ENCODE peak calls at places on chromosome 13, in ten cellular contexts. H, Q, W, B, L, A, M, P, D and O are unnamed samples.

GRCh38 chr13:112877496-112877895 is 91.5 kb upstream of the MCF2L start:
- DNase-seq in A (no peak), B (no peak), W (no peak), M (no peak), P (peak), L (no peak), H (no peak), D (no peak), Q (no peak), O (no peak)

GRCh38 chr13:42574435-42575311 is 721 bp downstream of the TNFSF11 start:
- DNase-seq in B (no peak), P (no peak), W (no peak), D (no peak), H (no peak), M (no peak), A (no peak), L (no peak), Q (no peak), O (no peak)

GRCh38 chr13:73174521-73175010 is 115.8 kb downstream of the KLF5 start:
- DNase-seq in W (no peak), D (no peak), H (no peak), M (no peak), A (no peak), Q (no peak), P (no peak), L (no peak), B (no peak), O (no peak)

GRCh38 chr13:31045621-31046081 is 113.2 kb downstream of the TEX26 start:
- DNase-seq in Q (peak), W (peak), B (peak), P (peak), H (peak), L (peak), M (no peak), A (peak), D (peak), O (peak)

GRCh38 chr13:25901460-25902376 is 150.1 kb downstream of the SHISA2 start:
- DNase-seq in Q (no peak), D (no peak), P (no peak), B (no peak), A (no peak), M (no peak), W (no peak), L (no peak), H (peak), O (no peak)

GRCh38 chr13:102912599-102912998 is 66.8 kb downstream of the ERCC5 start:
- DNase-seq in W (no peak), D (no peak), M (no peak), A (no peak), H (no peak), Q (no peak), P (no peak), B (no peak), L (no peak), O (no peak)

GRCh38 chr13:32309812-32310706 is 5.1 kb downstream of the ZAR1L start:
- DNase-seq in W (peak), Q (no peak), L (no peak), P (no peak), H (peak), A (peak), B (peak), M (peak), D (peak), O (no peak)

GRCh38 chr13:90686438-90686837 is 661.0 kb upstream of the MIR17HG start:
- DNase-seq in W (peak), D (peak), L (peak), B (peak), Q (no peak), M (no peak), A (peak), H (peak), P (no peak), O (no peak)

GRCh38 chr13:23428183-23428528 is 5.3 kb downstream of the SACS start:
- DNase-seq in D (no peak), H (peak), A (peak), B (no peak), Q (no peak), W (peak), P (no peak), L (no peak), M (no peak), O (no peak)

GRCh38 chr13:51455532-51455931 is 2.7 kb upstream of the INTS6 start:
- DNase-seq in W (no peak), A (no peak), M (no peak), D (no peak), B (no peak), H (no peak), L (no peak), P (peak), Q (no peak), O (no peak)

GRCh38 chr13:94121686-94122085 is 357.8 kb downstream of the DCT start:
- DNase-seq in W (peak), D (no peak), Q (no peak), H (peak), L (peak), A (peak), P (no peak), B (peak), M (no peak), O (peak)

GRCh38 chr13:25699600-25699999 is 327.8 kb downstream of the ATP8A2 start:
- DNase-seq in D (no peak), A (no peak), W (no peak), M (no peak), L (no peak), B (no peak), Q (no peak), P (no peak), H (no peak), O (no peak)

GRCh38 chr13:33610471-33611015 is 207.4 kb upstream of the RFC3 start:
- DNase-seq in A (peak), W (peak), M (peak), P (peak), D (peak), H (peak), Q (no peak), B (no peak), L (no peak), O (no peak)

GRCh38 chr13:94811753-94812152 is 99.4 kb upstream of the SOX21 start:
- DNase-seq in A (no peak), M (no peak), H (no peak), B (no peak), W (no peak), P (no peak), D (no peak), L (no peak), Q (no peak), O (no peak)

GRCh38 chr13:28657784-28658538 is 969 bp upstream of the POMP start:
- DNase-seq in Q (no peak), W (peak), H (peak), A (peak), L (no peak), B (no peak), D (no peak), P (no peak), M (no peak), O (no peak)

GRCh38 chr13:107866666-107867623 is 348.4 kb downstream of the LIG4 start:
- DNase-seq in A (peak), W (peak), D (no peak), Q (no peak), L (no peak), P (peak), H (peak), B (no peak), M (peak), O (no peak)

GRCh38 chr13:33158271-33158670 is 127.3 kb downstream of the STARD13 start:
- DNase-seq in B (no peak), P (no peak), A (no peak), D (no peak), L (no peak), Q (no peak), M (no peak), W (no peak), H (no peak), O (no peak)

GRCh38 chr13:36086117-36086516 is 45.1 kb downstream of the DCLK1 start:
- DNase-seq in H (no peak), Q (no peak), P (no peak), W (no peak), L (no peak), A (no peak), B (no peak), D (no peak), M (peak), O (no peak)

GRCh38 chr13:62185631-62186256 is 770.1 kb upstream of the PCDH20 start:
- DNase-seq in W (no peak), H (no peak), P (no peak), Q (no peak), D (no peak), M (no peak), A (no peak), L (no peak), B (no peak), O (no peak)

GRCh38 chr13:105037064-105037463 is 1498.4 kb downstream of the EFNB2 start:
- DNase-seq in P (no peak), A (no peak), L (no peak), W (no peak), H (peak), B (no peak), M (no peak), Q (no peak), D (no peak), O (no peak)

GRCh38 chr13:105035092-105035491 is 1500.4 kb downstream of the EFNB2 start:
- DNase-seq in P (no peak), L (no peak), H (no peak), B (no peak), D (no peak), Q (no peak), W (no peak), A (no peak), M (no peak), O (no peak)

GRCh38 chr13:105031306-105031705 is 1504.2 kb downstream of the EFNB2 start:
- DNase-seq in D (no peak), W (no peak), M (no peak), Q (no peak), L (no peak), B (no peak), H (no peak), P (no peak), A (no peak), O (no peak)

GRCh38 chr13:105030851-105031250 is 1504.6 kb downstream of the EFNB2 start:
- DNase-seq in B (no peak), Q (no peak), A (no peak), L (no peak), W (no peak), P (no peak), D (no peak), H (no peak), M (no peak), O (no peak)

DNA sequence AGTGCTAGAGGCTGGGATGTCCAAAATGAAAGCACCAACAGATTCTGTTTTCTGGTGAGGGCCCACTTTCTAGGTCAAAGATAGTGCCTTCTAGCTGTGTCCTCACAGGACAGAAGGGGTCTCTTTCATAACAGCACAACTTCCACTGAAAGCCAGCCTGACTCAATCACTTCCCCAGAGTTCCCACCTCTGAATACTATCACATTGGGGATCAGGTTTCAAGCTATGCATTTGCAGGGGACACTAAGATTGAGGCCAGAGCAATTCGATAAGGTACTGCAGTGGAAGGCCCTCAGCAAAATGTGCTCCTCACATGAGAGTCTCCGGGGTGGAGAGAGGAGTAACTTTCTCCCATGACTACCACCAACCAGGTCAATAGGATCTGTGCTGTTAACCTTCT is 1501.5 kb downstream of the EFNB2 start:
- DNase-seq in Q (no peak), B (no peak), M (no peak), A (no peak), P (no peak), W (no peak), H (no peak), D (no peak), L (no peak), O (no peak)
- TF ChIP-seq CTCF in Q (no peak), B (no peak), M (no peak), A (no peak), P (no peak), W (no peak), H (no peak), D (no peak), L (no peak), O (no peak)

DNA sequence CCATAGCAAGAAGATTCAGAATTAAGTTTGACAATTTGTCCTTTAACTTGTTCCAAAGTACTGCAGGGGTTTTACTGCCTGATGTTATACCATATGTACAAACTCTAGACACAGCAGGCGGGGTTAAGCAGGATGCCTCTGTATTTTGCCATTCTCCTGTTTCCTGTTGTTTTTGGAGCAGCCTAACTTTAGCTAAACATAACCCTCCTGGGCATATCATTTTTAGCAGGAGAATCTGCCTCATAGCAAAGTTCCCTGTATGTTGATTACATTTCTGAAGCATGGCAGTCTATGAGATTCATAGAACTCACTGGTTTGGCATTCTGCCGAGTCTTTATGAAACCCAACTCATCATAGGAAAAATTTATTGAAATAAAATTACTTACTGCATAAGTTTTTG is 5.2 kb downstream of the LHFPL6 start:
- DNase-seq in L (no peak), W (peak), M (no peak), B (no peak), D (no peak), P (no peak), Q (no peak), H (peak), A (peak), O (no peak)
- H3K4me3 ChIP-seq in L (no peak), W (no peak), M (no peak), B (no peak), D (peak), P (no peak), Q (no peak), H (no peak), A (peak), O (no peak)

DNA sequence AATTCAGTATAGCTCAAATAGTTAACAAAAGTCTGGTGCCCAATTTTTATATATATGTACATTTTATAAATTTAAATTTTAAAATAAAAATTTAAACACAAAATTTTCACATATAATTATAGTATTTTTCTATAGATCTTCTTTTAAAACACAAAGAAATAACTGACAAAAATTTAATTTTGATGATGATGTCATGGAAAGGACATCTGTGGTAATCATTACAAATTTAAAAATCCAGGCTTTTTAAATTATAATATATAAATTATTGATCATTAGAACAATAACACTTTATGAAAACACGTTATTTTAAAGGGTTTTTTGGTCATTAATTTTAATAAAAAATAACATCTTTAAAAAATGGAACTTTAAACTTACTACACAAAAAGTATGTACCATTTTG is 381.1 kb downstream of the DACH1 start:
- DNase-seq in D (no peak), W (no peak), P (no peak), H (no peak), A (no peak), L (no peak), Q (no peak), M (no peak), B (no peak), O (no peak)
- TF ChIP-seq CTCF in D (no peak), W (no peak), P (no peak), H (no peak), A (no peak), L (no peak), Q (no peak), M (no peak), B (no peak), O (no peak)

GRCh38 chr13:77300176-77301141 is 26.4 kb downstream of the MYCBP2 start:
- DNase-seq in A (peak), H (peak), D (no peak), L (peak), Q (no peak), W (peak), M (no peak), B (peak), P (no peak), O (peak)
- H3K4me3 ChIP-seq in A (no peak), H (no peak), D (no peak), L (no peak), Q (no peak), W (peak), M (no peak), B (no peak), P (no peak), O (no peak)